ENCODE peak calls at places on chromosomes 1 and 21, in eight cellular contexts. I, N, Y, J, B, D, E and V are unnamed samples.

GRCh38 chr21:26115346-26115745 is 55.2 kb downstream of the APP start:
- DNase-seq in I (no peak), N (no peak), Y (no peak), J (no peak), B (no peak), D (no peak), E (no peak), V (no peak)

GRCh38 chr1:158283965-158284364 is 5.8 kb upstream of the CD1C start:
- DNase-seq in I (no peak), N (no peak), Y (no peak), J (no peak), B (no peak), D (no peak), E (no peak), V (no peak)

GRCh38 chr1:78370779-78371482 is 119.8 kb upstream of the PTGFR start:
- DNase-seq in I (no peak), N (no peak), Y (no peak), J (no peak), B (peak; percentile 64), D (peak; percentile 53), E (peak; percentile 94), V (no peak)

GRCh38 chr21:45032977-45033705 is 41.2 kb upstream of the ADARB1 start:
- DNase-seq in I (no peak), N (no peak), Y (peak; percentile 62), J (peak; percentile 54), B (no peak), D (no peak), E (no peak), V (no peak)

GRCh38 chr1:31507676-31508530 is 68.4 kb upstream of the TINAGL1 start:
- DNase-seq in I (no peak), N (no peak), Y (no peak), J (no peak), B (no peak), D (no peak), E (no peak), V (no peak)

GRCh38 chr21:17793271-17793670 is 25.9 kb downstream of the C21orf91 start:
- DNase-seq in I (no peak), N (no peak), Y (no peak), J (no peak), B (no peak), D (no peak), E (no peak), V (no peak)

GRCh38 chr21:16179732-16180131 is 449.9 kb downstream of the USP25 start:
- DNase-seq in I (no peak), N (no peak), Y (no peak), J (no peak), B (no peak), D (peak; percentile 77), E (no peak), V (no peak)

GRCh38 chr1:70353641-70354331 is 736 bp downstream of the ANKRD13C start:
- DNase-seq in I (no peak), N (no peak), Y (peak; percentile 58), J (no peak), B (no peak), D (peak; percentile 74), E (peak; percentile 78), V (peak; percentile 17)

GRCh38 chr1:152796421-152796820 is at the start of gene LCE1D:
- DNase-seq in I (no peak), N (no peak), Y (no peak), J (no peak), B (no peak), D (no peak), E (no peak), V (no peak)

GRCh38 chr21:14843991-14844390 is 220.8 kb downstream of the NRIP1 start:
- DNase-seq in I (no peak), N (no peak), Y (no peak), J (no peak), B (no peak), D (no peak), E (no peak), V (no peak)

GRCh38 chr1:204155881-204156280 is 4.0 kb upstream of the ETNK2 start:
- DNase-seq in I (no peak), N (no peak), Y (no peak), J (no peak), B (no peak), D (no peak), E (no peak), V (no peak)

GRCh38 chr21:45413922-45414321 is 9.0 kb downstream of the COL18A1 start:
- DNase-seq in I (no peak), N (no peak), Y (no peak), J (no peak), B (no peak), D (no peak), E (no peak), V (no peak)

GRCh38 chr1:42846257-42847110 is at the start of gene ZNF691:
- DNase-seq in I (peak; percentile 86), N (peak; percentile 97), Y (peak; percentile 98), J (peak; percentile 97), B (peak; percentile 88), D (peak; percentile 99), E (peak; percentile 97), V (peak; percentile 87)
- TF ChIP-seq CTCF in I (peak; percentile 17), N (peak; percentile 45), Y (no peak), J (peak; percentile 46), B (peak; percentile 55), D (peak; percentile 69), E (peak; percentile 50), V (peak; percentile 51)

GRCh38 chr1:58574816-58575215 is 2.2 kb downstream of the TACSTD2 start:
- DNase-seq in I (no peak), N (no peak), Y (no peak), J (no peak), B (no peak), D (no peak), E (no peak), V (no peak)
- H3K4me3 ChIP-seq in I (no peak overlapping the region), N (no peak overlapping the region), Y (no peak overlapping the region), J (no peak overlapping the region), B (no peak overlapping the region), D (no peak overlapping the region), E (no peak overlapping the region), V (no peak overlapping the region)

GRCh38 chr1:6602669-6603423 is at the start of gene KLHL21:
- DNase-seq in I (no peak), N (peak; percentile 85), Y (peak; percentile 89), J (peak; percentile 86), B (no peak), D (peak; percentile 69), E (peak; percentile 88), V (peak; percentile 54)

GRCh38 chr1:6601049-6601864 is 1.4 kb downstream of the KLHL21 start:
- DNase-seq in I (no peak), N (peak; percentile 73), Y (peak; percentile 90), J (peak; percentile 93), B (peak; percentile 76), D (peak; percentile 91), E (peak; percentile 91), V (peak; percentile 93)

GRCh38 chr1:6603424-6603850 is 768 bp upstream of the KLHL21 start:
- DNase-seq in I (no peak), N (peak; percentile 57), Y (no peak), J (peak; percentile 53), B (no peak), D (peak; percentile 64), E (peak; percentile 78), V (peak; percentile 73)

GRCh38 chr1:6601865-6602668 is 602 bp downstream of the KLHL21 start:
- DNase-seq in I (no peak), N (no peak), Y (no peak), J (peak; percentile 51), B (no peak), D (no peak), E (peak; percentile 56), V (no peak)

GRCh38 chr1:6603851-6604558 is 1.3 kb upstream of the KLHL21 start:
- DNase-seq in I (peak; percentile 78), N (no peak), Y (peak; percentile 83), J (peak; percentile 89), B (no peak), D (peak; percentile 84), E (peak; percentile 95), V (peak; percentile 81)
- TF ChIP-seq CTCF in I (no peak), N (no peak), Y (no peak), J (no peak), B (peak; percentile 4), D (no peak), E (peak; percentile 1), V (no peak)

GRCh38 chr1:17575786-17576584 is 36.5 kb downstream of the ARHGEF10L start:
- DNase-seq in I (no peak), N (no peak), Y (no peak), J (no peak), B (no peak), D (no peak), E (no peak), V (no peak)

GRCh38 chr1:17577907-17578297 is 38.4 kb downstream of the ARHGEF10L start:
- DNase-seq in I (no peak), N (no peak), Y (no peak), J (no peak), B (no peak), D (no peak), E (no peak), V (no peak)

GRCh38 chr1:17582124-17582768 is 42.7 kb downstream of the ARHGEF10L start:
- DNase-seq in I (no peak), N (no peak), Y (no peak), J (no peak), B (no peak), D (no peak), E (no peak), V (no peak)

GRCh38 chr1:17581389-17582123 is 42.1 kb downstream of the ARHGEF10L start:
- DNase-seq in I (no peak), N (no peak), Y (no peak), J (no peak), B (no peak), D (no peak), E (no peak), V (no peak)

DNA sequence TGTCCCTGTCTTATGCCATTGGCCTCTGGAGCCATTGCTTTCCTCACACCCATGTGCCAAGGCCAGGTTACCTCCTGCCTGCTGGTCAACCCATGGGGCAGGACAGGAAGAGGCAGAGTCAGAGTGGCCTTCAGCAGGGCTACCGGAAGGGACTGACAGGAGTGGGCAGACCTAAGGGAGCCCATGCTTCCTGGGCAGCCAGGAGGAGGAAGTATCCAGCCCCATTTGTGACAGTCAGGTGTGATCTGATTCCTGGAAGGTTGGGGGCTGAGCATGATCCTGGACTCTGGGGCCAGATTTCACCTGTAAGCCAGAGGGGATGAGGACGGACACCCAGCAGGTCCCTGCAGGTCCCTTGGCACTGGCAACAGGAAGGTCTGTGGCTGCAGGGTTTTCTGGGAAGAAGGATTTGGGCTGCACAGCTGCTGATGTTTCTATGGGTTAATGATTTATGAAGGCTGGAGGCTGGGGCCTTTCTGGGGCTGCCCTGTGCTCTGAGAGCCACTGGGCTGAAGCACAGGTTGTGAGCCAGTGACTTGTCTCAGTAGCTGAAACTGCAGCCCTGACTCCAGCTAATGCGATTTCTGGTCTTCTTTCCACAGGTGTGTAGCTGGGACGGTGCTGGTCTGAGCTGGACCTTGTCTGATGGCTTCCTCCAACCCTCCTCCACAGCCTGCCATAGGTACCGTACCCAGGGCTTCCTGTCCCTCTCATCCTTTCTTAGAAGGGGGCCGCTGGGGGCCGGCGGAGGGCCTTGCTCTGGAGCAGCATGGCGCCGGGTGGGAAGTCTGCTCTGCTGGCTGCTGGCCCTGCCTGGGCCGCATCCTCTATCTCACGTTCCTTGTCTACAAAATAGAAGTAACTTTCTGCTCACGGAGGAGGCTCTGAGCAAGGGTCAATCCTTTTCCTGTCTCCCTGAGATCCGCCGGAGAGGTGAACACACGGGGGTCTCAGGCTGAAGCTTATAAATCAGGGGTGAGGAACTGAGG is 40.7 kb downstream of the ARHGEF10L start:
- DNase-seq in I (no peak), N (no peak), Y (no peak), J (no peak), B (no peak), D (no peak), E (no peak), V (no peak)
- H3K4me3 ChIP-seq in I (no peak overlapping the region), N (no peak overlapping the region), Y (no peak overlapping the region), J (no peak overlapping the region), B (no peak overlapping the region), D (no peak overlapping the region), E (no peak overlapping the region), V (no peak overlapping the region)